ENCODE peak calls at places on chromosomes 12 and 14, in seven cellular contexts. W is KG1; K is NCI-H1092 treated with DMSO at 0.1 percent for 48 hours; O is GM03348; V is activated naive CD4-positive, alpha-beta T cell treated with Interleukin-2 at 50 U/mL for 16 hours; U is amygdala; R is tibial artery. L is an unnamed sample.

GRCh38 chr12:111404362-111405148 is 1.2 kb upstream of the SH2B3 start:
- DNase-seq in W (no peak), K (no peak), O (peak; percentile 44), V (peak; percentile 81), U (no peak), R (peak; percentile 73), L (no peak)

GRCh38 chr14:59187802-59188460 is 536 bp upstream of the DAAM1 start:
- DNase-seq in W (peak; percentile 66), K (peak; percentile 87), O (peak; percentile 15), V (peak; percentile 39), U (peak; percentile 4), R (peak; percentile 69), L (no peak)

GRCh38 chr12:128266559-128267245 is at the start of gene TMEM132C:
- DNase-seq in W (no peak), K (no peak), O (no peak), V (no peak), U (no peak), R (no peak), L (no peak)

GRCh38 chr14:96095581-96096476 is 56.7 kb downstream of the C14orf132 start:
- DNase-seq in W (no peak), K (peak; percentile 92), O (peak; percentile 65), V (no peak), U (no peak), R (peak; percentile 65), L (no peak)

GRCh38 chr14:104724407-104724980 is 465 bp downstream of the ADSS1 start:
- DNase-seq in W (no peak), K (peak; percentile 17), O (peak; percentile 49), V (peak; percentile 23), U (no peak), R (peak; percentile 90), L (no peak)

GRCh38 chr12:10101042-10101579 is 2.3 kb upstream of the CLEC1A start:
- DNase-seq in W (no peak), K (no peak), O (peak; percentile 44), V (no peak), U (no peak), R (no peak), L (no peak)

GRCh38 chr14:35814371-35815005 is 5.4 kb upstream of the RALGAPA1 start:
- DNase-seq in W (peak; percentile 71), K (peak; percentile 52), O (peak; percentile 48), V (peak; percentile 78), U (peak; percentile 7), R (no peak), L (peak; percentile 29)

GRCh38 chr14:69501362-69501964 is 16.9 kb downstream of the PLEKHD1 start:
- DNase-seq in W (no peak), K (peak; percentile 95), O (peak; percentile 37), V (no peak), U (peak; percentile 55), R (peak; percentile 72), L (no peak)

GRCh38 chr12:24197517-24197916 is 248.0 kb upstream of the SOX5 start:
- DNase-seq in W (no peak), K (no peak), O (no peak), V (no peak), U (no peak), R (no peak), L (no peak)

GRCh38 chr12:130832561-130833209 is 6.4 kb downstream of the STX2 start:
- DNase-seq in W (no peak), K (no peak), O (peak; percentile 59), V (no peak), U (peak; percentile 15), R (no peak), L (no peak)

GRCh38 chr14:75267141-75267601 is 11.5 kb upstream of the FOS start:
- DNase-seq in W (no peak), K (no peak), O (peak; percentile 54), V (no peak), U (no peak), R (no peak), L (no peak)

GRCh38 chr14:74262076-74262475 is 22.8 kb downstream of the VSX2 start:
- DNase-seq in W (no peak), K (no peak), O (no peak), V (no peak), U (no peak), R (no peak), L (no peak)

GRCh38 chr12:6635856-6636521 is at the start of gene LPAR5:
- DNase-seq in W (no peak), K (no peak), O (peak; percentile 55), V (no peak), U (peak; percentile 15), R (no peak), L (no peak)

GRCh38 chr12:114625294-114625851 is 58.6 kb downstream of the TBX3 start:
- DNase-seq in W (peak; percentile 23), K (peak; percentile 39), O (peak; percentile 62), V (peak; percentile 10), U (no peak), R (no peak), L (no peak)

GRCh38 chr12:108337235-108338223 is 1.6 kb downstream of the CMKLR1 start:
- DNase-seq in W (no peak), K (no peak), O (peak; percentile 29), V (no peak), U (no peak), R (peak; percentile 73), L (no peak)

L was measured in D721Med.